ENCODE peak calls at places on chromosome 3, in nine cellular contexts. S is OCI-M1, T is putamen, C is posterior cingulate gyrus, A is tibial artery, I is HuH-7, Z is heart right ventricle, L is NCI-H2081, N is fibroblast of lung. Y is an unnamed sample.
A peak's percentile ranks its signal among the peaks of the same experiment; 100 is the strongest.

GRCh38 chr3:73030073-73030597 is 31.3 kb upstream of the EBLN2 start:
- DNase-seq in S (no peak), T (no peak), C (no peak), A (no peak), I (no peak), Z (no peak), L (no peak), N (no peak), Y (no peak)

GRCh38 chr3:18489939-18490338 is 64.8 kb upstream of the SATB1 start:
- DNase-seq in S (no peak), T (no peak), C (no peak), A (no peak), I (no peak), Z (no peak), L (no peak), N (no peak), Y (no peak)

GRCh38 chr3:184291044-184291737 is 7.8 kb upstream of the PSMD2 start:
- DNase-seq in S (no peak), T (no peak), C (no peak), A (no peak), I (no peak), Z (no peak), L (no peak), N (no peak), Y (no peak)

GRCh38 chr3:170220871-170221270 is 1.4 kb upstream of the PRKCI start:
- DNase-seq in S (no peak), T (peak; percentile 73), C (no peak), A (no peak), I (no peak), Z (no peak), L (no peak), N (peak; percentile 63), Y (no peak)

GRCh38 chr3:155110996-155111901 is 31.1 kb downstream of the MME start:
- DNase-seq in S (peak; percentile 21), T (no peak), C (no peak), A (no peak), I (no peak), Z (no peak), L (no peak), N (no peak), Y (no peak)

GRCh38 chr3:71180524-71180923 is 403.0 kb downstream of the FOXP1 start:
- DNase-seq in S (no peak), T (no peak), C (no peak), A (no peak), I (no peak), Z (no peak), L (peak; percentile 10), N (no peak), Y (no peak)

GRCh38 chr3:189530822-189531221 is 100.4 kb upstream of the TP63 start:
- DNase-seq in S (peak; percentile 2), T (no peak), C (no peak), A (no peak), I (no peak), Z (no peak), L (no peak), N (peak; percentile 96), Y (no peak)

GRCh38 chr3:142273501-142273900 is 48.1 kb upstream of the GK5 start:
- DNase-seq in S (no peak), T (peak; percentile 88), C (peak; percentile 30), A (no peak), I (no peak), Z (no peak), L (no peak), N (no peak), Y (no peak)

GRCh38 chr3:185188816-185189215 is 36.0 kb upstream of the C3orf70 start:
- DNase-seq in S (no peak), T (no peak), C (no peak), A (no peak), I (no peak), Z (no peak), L (peak; percentile 76), N (no peak), Y (no peak)

GRCh38 chr3:138726966-138727365 is 107.8 kb downstream of the PIK3CB start:
- DNase-seq in S (peak; percentile 25), T (no peak), C (no peak), A (no peak), I (no peak), Z (no peak), L (no peak), N (peak; percentile 69), Y (no peak)

GRCh38 chr3:40181182-40181581 is 128.3 kb upstream of the EIF1B start:
- DNase-seq in S (no peak), T (no peak), C (no peak), A (no peak), I (no peak), Z (no peak), L (no peak), N (no peak), Y (no peak)

GRCh38 chr3:37441689-37442088 is 267.3 kb upstream of the LRRFIP2 start:
- DNase-seq in S (no peak), T (no peak), C (no peak), A (no peak), I (no peak), Z (no peak), L (no peak), N (no peak), Y (no peak)

GRCh38 chr3:94928921-94929320 is 866.1 kb downstream of the NSUN3 start:
- DNase-seq in S (peak; percentile 95), T (no peak), C (no peak), A (no peak), I (peak; percentile 50), Z (no peak), L (no peak), N (peak; percentile 74), Y (no peak)

GRCh38 chr3:149783576-149783975 is 8.8 kb downstream of the ANKUB1 start:
- DNase-seq in S (peak; percentile 70), T (no peak), C (no peak), A (no peak), I (no peak), Z (no peak), L (no peak), N (peak; percentile 91), Y (no peak)

GRCh38 chr3:124587053-124587408 is 143.2 kb upstream of the UMPS start:
- DNase-seq in S (no peak), T (no peak), C (no peak), A (no peak), I (no peak), Z (no peak), L (no peak), N (peak; percentile 79), Y (no peak)

GRCh38 chr3:44019736-44020135 is 221.9 kb upstream of the TOPAZ1 start:
- DNase-seq in S (no peak), T (no peak), C (no peak), A (no peak), I (no peak), Z (no peak), L (peak; percentile 15), N (no peak), Y (no peak)

GRCh38 chr3:66413151-66413751 is 87.6 kb downstream of the LRIG1 start:
- DNase-seq in S (no peak), T (no peak), C (no peak), A (no peak), I (no peak), Z (no peak), L (no peak), N (peak; percentile 98), Y (no peak)

GRCh38 chr3:140922634-140923033 is 19.0 kb upstream of the SLC25A36 start:
- DNase-seq in S (peak; percentile 57), T (no peak), C (no peak), A (no peak), I (no peak), Z (no peak), L (no peak), N (no peak), Y (no peak)

GRCh38 chr3:38549957-38550840 is 54.1 kb downstream of the EXOG start:
- DNase-seq in S (no peak), T (no peak), C (no peak), A (no peak), I (no peak), Z (no peak), L (no peak), N (no peak), Y (no peak)

GRCh38 chr3:183824761-183825379 is 507 bp downstream of the MAP6D1 start:
- DNase-seq in S (no peak), T (no peak), C (no peak), A (peak; percentile 53), I (no peak), Z (no peak), L (peak; percentile 38), N (peak; percentile 16), Y (no peak)

GRCh38 chr3:150146891-150147761 is 176.4 kb upstream of the PFN2 start:
- DNase-seq in S (peak; percentile 1), T (no peak), C (no peak), A (no peak), I (no peak), Z (peak; percentile 13), L (no peak), N (peak; percentile 98), Y (no peak)

GRCh38 chr3:62332771-62333381 is 40.5 kb downstream of the FEZF2 start:
- DNase-seq in S (peak; percentile 33), T (peak; percentile 20), C (no peak), A (no peak), I (no peak), Z (no peak), L (no peak), N (peak; percentile 9), Y (no peak)

GRCh38 chr3:166283856-166284255 is 446.6 kb upstream of the BCHE start:
- DNase-seq in S (peak; percentile 32), T (peak; percentile 15), C (peak; percentile 6), A (no peak), I (no peak), Z (no peak), L (no peak), N (peak; percentile 94), Y (no peak)

GRCh38 chr3:86547697-86548096 is 443.3 kb downstream of the VGLL3 start:
- DNase-seq in S (no peak), T (no peak), C (no peak), A (no peak), I (no peak), Z (no peak), L (no peak), N (no peak), Y (no peak)

GRCh38 chr3:188827078-188827477 is 344.7 kb upstream of the TPRG1 start:
- DNase-seq in S (no peak), T (no peak), C (no peak), A (no peak), I (no peak), Z (no peak), L (no peak), N (no peak), Y (no peak)

GRCh38 chr3:183188895-183189462 is 26.4 kb upstream of the LAMP3 start:
- DNase-seq in S (peak; percentile 63), T (no peak), C (peak; percentile 41), A (no peak), I (no peak), Z (peak; percentile 44), L (peak; percentile 54), N (no peak), Y (no peak)

GRCh38 chr3:105254154-105254553 is 112.6 kb upstream of the ALCAM start:
- DNase-seq in S (no peak), T (no peak), C (no peak), A (no peak), I (no peak), Z (no peak), L (no peak), N (no peak), Y (no peak)

GRCh38 chr3:13020159-13020558 is 53.1 kb downstream of the IQSEC1 start:
- DNase-seq in S (no peak), T (no peak), C (no peak), A (peak; percentile 51), I (no peak), Z (no peak), L (no peak), N (no peak), Y (no peak)

GRCh38 chr3:78050276-78051080 is 1010.6 kb downstream of the ROBO2 start:
- DNase-seq in S (no peak), T (no peak), C (no peak), A (no peak), I (no peak), Z (no peak), L (no peak), N (peak; percentile 38), Y (no peak)

GRCh38 chr3:131260525-131260924 is 121.0 kb upstream of the NUDT16 start:
- DNase-seq in S (no peak), T (no peak), C (no peak), A (no peak), I (no peak), Z (no peak), L (no peak), N (no peak), Y (no peak)

GRCh38 chr3:130679218-130679617 is 67.4 kb downstream of the PIK3R4 start:
- DNase-seq in S (no peak), T (no peak), C (no peak), A (no peak), I (no peak), Z (no peak), L (no peak), N (no peak), Y (no peak)